ENCODE peak calls at places on chromosomes 4 and X, in four cellular contexts. Z is right cardiac atrium, J is substantia nigra, X is transverse colon. Y is an unnamed sample.

GRCh38 chrX:102654696-102655095 is 3.4 kb downstream of the GPRASP1 start:
- DNase-seq in X (no peak), Z (peak; percentile 70), J (no peak), Y (no peak)

GRCh38 chrX:107766470-107767140 is 9.0 kb downstream of the TSC22D3 start:
- DNase-seq in J (no peak), X (peak; percentile 25), Z (peak; percentile 86), Y (peak; percentile 28)

GRCh38 chrX:30715976-30716375 is 62.8 kb downstream of the GK start:
- DNase-seq in X (no peak), Z (no peak), J (no peak), Y (no peak)

GRCh38 chr4:926538-926937 is 5.6 kb downstream of the GAK start:
- DNase-seq in Z (peak; percentile 36), X (peak; percentile 47), J (no peak), Y (peak; percentile 44)

GRCh38 chr4:13481569-13481968 is 2.6 kb downstream of the RAB28 start:
- DNase-seq in X (no peak), Z (no peak), J (no peak), Y (no peak)

GRCh38 chrX:129737921-129738320 is 858 bp upstream of the XPNPEP2 start:
- DNase-seq in J (no peak), X (no peak), Z (no peak), Y (no peak)

GRCh38 chr4:74671074-74671698 is 123.1 kb downstream of the BTC start:
- DNase-seq in Z (peak; percentile 51), J (no peak), X (peak; percentile 61), Y (peak; percentile 85)

GRCh38 chrX:108000751-108001150 is 18.6 kb upstream of the TEX13B start:
- DNase-seq in X (no peak), Z (no peak), J (no peak), Y (no peak)

GRCh38 chr4:125198916-125199315 is 115.8 kb upstream of the FAT4 start:
- DNase-seq in X (no peak), J (no peak), Z (no peak), Y (no peak)

GRCh38 chrX:20527458-20528099 is 260.9 kb upstream of the RPS6KA3 start:
- DNase-seq in Z (peak; percentile 77), X (no peak), J (no peak), Y (peak; percentile 33)

GRCh38 chrX:274904-275475 is 6.2 kb upstream of the PLCXD1 start:
- DNase-seq in Z (no peak), X (peak; percentile 66), J (no peak), Y (peak; percentile 72)

GRCh38 chrX:281166-281999 is at the start of gene PLCXD1:
- DNase-seq in Z (peak; percentile 70), X (no peak), J (no peak), Y (peak; percentile 89)

GRCh38 chrX:275476-275966 is 5.7 kb upstream of the PLCXD1 start:
- DNase-seq in J (no peak), Z (no peak), X (no peak), Y (no peak)

GRCh38 chrX:275967-276587 is 5.1 kb upstream of the PLCXD1 start:
- DNase-seq in X (peak; percentile 84), J (no peak), Z (peak; percentile 93), Y (peak; percentile 82)

GRCh38 chrX:276588-277171 is 4.5 kb upstream of the PLCXD1 start:
- DNase-seq in Z (no peak), J (no peak), X (peak; percentile 49), Y (peak; percentile 69)
- H3K27ac ChIP-seq in Z (no peak overlapping the region), J (no peak overlapping the region), X (no peak overlapping the region), Y (peak overlapping the region; percentile 84)

GRCh38 chr4:43693876-43694275 is 754.7 kb downstream of the KCTD8 start:
- DNase-seq in Z (no peak), J (no peak), X (no peak), Y (no peak)

GRCh38 chr4:43690121-43690520 is 758.5 kb downstream of the KCTD8 start:
- DNase-seq in J (no peak), X (no peak), Z (no peak), Y (no peak)
- H3K27ac ChIP-seq in J (no peak overlapping the region), X (no peak overlapping the region), Z (no peak overlapping the region), Y (no peak overlapping the region)

GRCh38 chrX:110806145-110806544 is 10.5 kb upstream of the CHRDL1 start:
- DNase-seq in Z (no peak), J (no peak), X (no peak), Y (no peak)
- H3K27ac ChIP-seq in Z (no peak overlapping the region), J (no peak overlapping the region), X (no peak overlapping the region), Y (no peak overlapping the region)

DNA sequence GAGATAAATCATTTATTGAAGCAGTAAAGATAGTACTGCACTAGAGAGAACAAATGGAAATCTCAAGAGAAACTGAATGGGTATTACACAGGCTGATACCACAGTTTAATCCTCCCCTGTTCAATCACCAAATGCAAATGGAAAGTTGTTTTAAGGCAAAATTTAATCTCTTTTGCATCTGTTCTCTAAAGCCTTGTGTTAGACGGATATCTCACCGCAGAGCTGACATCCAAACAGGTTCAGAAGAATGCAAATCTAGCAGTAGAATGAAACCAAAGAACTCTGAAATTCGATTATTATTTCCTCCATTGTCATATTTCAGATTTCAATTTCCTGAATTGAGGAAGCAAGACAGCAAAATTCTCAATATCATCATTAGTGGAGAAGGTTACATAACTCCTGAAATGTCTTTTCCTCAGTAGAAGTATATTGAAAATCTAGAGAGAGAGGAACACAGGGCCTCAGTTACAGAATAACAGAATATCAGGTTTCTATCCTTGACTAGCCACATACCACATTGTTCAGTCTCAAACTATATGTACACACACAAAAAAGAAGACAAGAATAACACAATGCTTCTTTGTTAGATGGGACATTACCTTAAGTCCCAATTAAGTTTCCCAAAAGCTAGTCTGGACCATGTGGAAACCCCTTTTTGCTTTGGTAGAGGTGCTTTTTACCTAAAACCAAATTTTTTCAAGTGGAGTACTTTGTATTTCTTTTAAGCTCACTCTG is 94.1 kb upstream of the BANK1 start:
- DNase-seq in Z (no peak), J (no peak), X (no peak), Y (no peak)
- H3K27ac ChIP-seq in Z (no peak overlapping the region), J (no peak overlapping the region), X (no peak overlapping the region), Y (no peak overlapping the region)

Y was measured in hepatocyte.